ENCODE peak calls at places on chromosomes 4 and X, in seven cellular contexts. K, P, D, I, M, V and T are unnamed samples.

GRCh38 chr4:76804060-76804459 is 93.9 kb downstream of the SOWAHB start:
- DNase-seq in K (no peak), P (no peak), D (no peak), I (no peak), M (no peak), V (no peak), T (no peak)

GRCh38 chr4:151772322-151772721 is 11.5 kb upstream of the GATB start:
- DNase-seq in K (no peak), P (no peak), D (no peak), I (no peak), M (no peak), V (no peak), T (no peak)

GRCh38 chr4:70601422-70602039 is 9.5 kb downstream of the AMBN start:
- DNase-seq in K (peak), P (no peak), D (peak), I (no peak), M (peak), V (peak), T (no peak)

GRCh38 chr4:155667538-155668511 is 1.2 kb downstream of the GUCY1A1 start:
- DNase-seq in K (peak), P (peak), D (no peak), I (peak), M (peak), V (no peak), T (peak)

GRCh38 chrX:24215282-24215681 is 65.8 kb downstream of the ZFX start:
- DNase-seq in K (no peak), P (no peak), D (no peak), I (no peak), M (no peak), V (no peak), T (no peak)

GRCh38 chr4:8280158-8280875 is 10.8 kb downstream of the HTRA3 start:
- DNase-seq in K (peak), P (no peak), D (no peak), I (peak), M (no peak), V (peak), T (peak)

GRCh38 chrX:153499876-153500275 is 5.1 kb downstream of the BGN start:
- DNase-seq in K (peak), P (no peak), D (peak), I (no peak), M (no peak), V (no peak), T (no peak)

GRCh38 chrX:12245650-12246645 is 107.7 kb downstream of the FRMPD4 start:
- DNase-seq in K (no peak), P (no peak), D (no peak), I (no peak), M (no peak), V (no peak), T (no peak)

GRCh38 chr4:135354876-135355275 is 1153.3 kb upstream of the PABPC4L start:
- DNase-seq in K (no peak), P (no peak), D (no peak), I (no peak), M (no peak), V (no peak), T (no peak)

GRCh38 chr4:76607266-76607799 is 172.3 kb downstream of the SHROOM3 start:
- DNase-seq in K (no peak), P (no peak), D (no peak), I (no peak), M (no peak), V (no peak), T (no peak)

GRCh38 chrX:39894626-39895025 is 203.1 kb downstream of the BCOR start:
- DNase-seq in K (no peak), P (no peak), D (no peak), I (no peak), M (peak), V (no peak), T (no peak)

GRCh38 chrX:3141031-3141430 is 99.8 kb downstream of the ARSF start:
- DNase-seq in K (no peak), P (no peak), D (no peak), I (no peak), M (no peak), V (no peak), T (no peak)

GRCh38 chr4:62709618-62710252 is 1509.6 kb downstream of the ADGRL3 start:
- DNase-seq in K (no peak), P (no peak), D (no peak), I (no peak), M (peak), V (no peak), T (no peak)

GRCh38 chr4:154124539-154125255 is 335.8 kb upstream of the SFRP2 start:
- DNase-seq in K (no peak), P (no peak), D (no peak), I (no peak), M (no peak), V (no peak), T (no peak)

GRCh38 chr4:1354136-1354982 is 7.4 kb downstream of the UVSSA start:
- DNase-seq in K (no peak), P (no peak), D (no peak), I (no peak), M (no peak), V (no peak), T (no peak)

GRCh38 chr4:38189445-38189844 is 229.2 kb downstream of the PTTG2 start:
- DNase-seq in K (no peak), P (no peak), D (no peak), I (no peak), M (no peak), V (peak), T (no peak)

GRCh38 chrX:81378550-81378949 is 176.6 kb downstream of the SH3BGRL start:
- DNase-seq in K (no peak), P (no peak), D (no peak), I (no peak), M (no peak), V (no peak), T (no peak)

GRCh38 chr4:25767877-25768475 is 94.8 kb downstream of the SEL1L3 start:
- DNase-seq in K (no peak), P (no peak), D (no peak), I (no peak), M (peak), V (peak), T (no peak)

GRCh38 chr4:167020410-167020809 is 213.9 kb downstream of the SPOCK3 start:
- DNase-seq in K (no peak), P (no peak), D (no peak), I (no peak), M (peak), V (no peak), T (no peak)

GRCh38 chr4:173518419-173519102 is 11.5 kb downstream of the HAND2 start:
- DNase-seq in K (no peak), P (no peak), D (no peak), I (peak), M (no peak), V (peak), T (no peak)

GRCh38 chr4:102610476-102610875 is 109.3 kb downstream of the NFKB1 start:
- DNase-seq in K (no peak), P (no peak), D (peak), I (no peak), M (no peak), V (no peak), T (no peak)

GRCh38 chr4:153759407-153760226 is at the start of gene RNF175:
- DNase-seq in K (peak), P (peak), D (no peak), I (no peak), M (peak), V (no peak), T (no peak)

GRCh38 chrX:78066110-78066509 is 37.9 kb upstream of the PGK1 start:
- DNase-seq in K (no peak), P (no peak), D (no peak), I (no peak), M (no peak), V (no peak), T (no peak)

GRCh38 chr4:21134994-21135393 is 434.7 kb downstream of the PACRGL start:
- DNase-seq in K (no peak), P (no peak), D (no peak), I (no peak), M (peak), V (no peak), T (no peak)

GRCh38 chrX:133838761-133839676 is 146.4 kb downstream of the GPC3 start:
- DNase-seq in K (no peak), P (no peak), D (peak), I (no peak), M (peak), V (peak), T (no peak)

GRCh38 chr4:82774711-82775171 is 23.9 kb downstream of the SCD5 start:
- DNase-seq in K (no peak), P (no peak), D (no peak), I (no peak), M (no peak), V (no peak), T (no peak)

GRCh38 chr4:88017516-88018302 is 10.3 kb downstream of the PKD2 start:
- DNase-seq in K (no peak), P (no peak), D (no peak), I (peak), M (no peak), V (peak), T (no peak)

GRCh38 chr4:167100120-167100519 is 134.2 kb downstream of the SPOCK3 start:
- DNase-seq in K (no peak), P (no peak), D (no peak), I (no peak), M (no peak), V (no peak), T (no peak)

GRCh38 chr4:156677136-156677535 is 294.5 kb downstream of the PDGFC start:
- DNase-seq in K (no peak), P (no peak), D (no peak), I (no peak), M (peak), V (no peak), T (no peak)

GRCh38 chr4:153062652-153063168 is 126.6 kb downstream of the FHDC1 start:
- DNase-seq in K (no peak), P (no peak), D (no peak), I (no peak), M (no peak), V (no peak), T (no peak)

GRCh38 chrX:140525448-140525847 is 20.6 kb upstream of the SOX3 start:
- DNase-seq in K (no peak), P (no peak), D (no peak), I (no peak), M (no peak), V (no peak), T (no peak)

GRCh38 chr4:159946983-159947645 is 844.2 kb downstream of the RAPGEF2 start:
- DNase-seq in K (no peak), P (no peak), D (peak), I (no peak), M (no peak), V (no peak), T (no peak)

GRCh38 chr4:89807441-89808140 is 29.4 kb downstream of the SNCA start:
- DNase-seq in K (no peak), P (no peak), D (no peak), I (no peak), M (no peak), V (no peak), T (no peak)

GRCh38 chr4:8439914-8440490 is 521 bp downstream of the ACOX3 start:
- DNase-seq in K (no peak), P (no peak), D (no peak), I (no peak), M (no peak), V (peak), T (no peak)

GRCh38 chr4:187993827-187994226 is 1.7 kb upstream of the ZFP42 start:
- DNase-seq in K (no peak), P (no peak), D (no peak), I (no peak), M (peak), V (no peak), T (no peak)

GRCh38 chrX:107936434-107936730 is 45.8 kb downstream of the TEX13B start:
- DNase-seq in K (no peak), P (no peak), D (no peak), I (no peak), M (no peak), V (no peak), T (no peak)

GRCh38 chr4:80094191-80094590 is 21.2 kb upstream of the ANTXR2 start:
- DNase-seq in K (no peak), P (no peak), D (peak), I (no peak), M (no peak), V (no peak), T (no peak)

GRCh38 chr4:51931461-51931860 is 88.5 kb downstream of the DCUN1D4 start:
- DNase-seq in K (no peak), P (no peak), D (no peak), I (no peak), M (no peak), V (no peak), T (no peak)